ENCODE peak calls at places on chromosomes 13 and 19, in five cellular contexts. M is pancreas, V is PC-3, O is nephron progenitor cell, T is tibial nerve. I is an unnamed sample.

GRCh38 chr19:48391100-48392005 is at the start of gene KDELR1:
- DNase-seq in V (peak; percentile 64), T (peak; percentile 54), M (peak; percentile 93), O (peak; percentile 84), I (peak; percentile 76)

GRCh38 chr13:49341941-49342340 is 94.2 kb downstream of the CDADC1 start:
- DNase-seq in O (no peak), V (no peak), T (no peak), M (no peak), I (no peak)

GRCh38 chr13:91878491-91878890 is 480.1 kb downstream of the GPC5 start:
- DNase-seq in V (no peak), T (no peak), O (no peak), M (no peak), I (no peak)

GRCh38 chr13:65133094-65133493 is 2097.0 kb downstream of the PCDH9 start:
- DNase-seq in M (no peak), O (no peak), V (peak; percentile 8), T (no peak), I (no peak)

GRCh38 chr19:41641879-41642485 is 15.1 kb upstream of the CEACAM4 start:
- DNase-seq in T (peak; percentile 30), O (peak; percentile 53), V (peak; percentile 71), M (peak; percentile 73), I (peak; percentile 73)

GRCh38 chr13:48500652-48501197 is 32.2 kb downstream of the RCBTB2 start:
- DNase-seq in V (peak; percentile 68), T (no peak), M (no peak), O (no peak), I (peak; percentile 86)

GRCh38 chr19:32351807-32352630 is 6.6 kb downstream of the ZNF507 start:
- DNase-seq in V (peak; percentile 64), O (no peak), M (no peak), T (no peak), I (no peak)

GRCh38 chr13:86051134-86052103 is 252.2 kb upstream of the SLITRK6 start:
- DNase-seq in V (peak; percentile 73), M (no peak), O (no peak), T (no peak), I (peak; percentile 90)

GRCh38 chr13:34019870-34020269 is 201.9 kb downstream of the RFC3 start:
- DNase-seq in V (no peak), O (no peak), T (no peak), M (no peak), I (no peak)

GRCh38 chr13:113886561-113887112 is 22.8 kb upstream of the GAS6 start:
- DNase-seq in T (no peak), M (no peak), O (no peak), V (no peak), I (no peak)

GRCh38 chr13:111908391-111908790 is 158.6 kb upstream of the SOX1 start:
- DNase-seq in T (no peak), V (no peak), M (no peak), O (no peak), I (no peak)

GRCh38 chr13:44955421-44955820 is 33.9 kb downstream of the NUFIP1 start:
- DNase-seq in M (peak; percentile 76), V (peak; percentile 64), T (no peak), O (no peak), I (no peak)

GRCh38 chr19:43628646-43629326 is 9.4 kb upstream of the ZNF428 start:
- DNase-seq in V (no peak), M (no peak), O (no peak), T (no peak), I (no peak)

GRCh38 chr19:43626838-43627237 is 7.4 kb upstream of the ZNF428 start:
- DNase-seq in M (no peak), V (no peak), O (no peak), T (no peak), I (no peak)

GRCh38 chr19:43624933-43625332 is 5.5 kb upstream of the ZNF428 start:
- DNase-seq in T (no peak), O (peak; percentile 69), M (peak; percentile 74), V (no peak), I (peak; percentile 23)

GRCh38 chr19:43623889-43624670 is 4.7 kb upstream of the ZNF428 start:
- DNase-seq in T (no peak), O (peak; percentile 22), V (no peak), M (no peak), I (no peak)

GRCh38 chr19:43625918-43626579 is 6.6 kb upstream of the ZNF428 start:
- DNase-seq in V (no peak), T (no peak), M (no peak), O (no peak), I (peak; percentile 32)
- TF ChIP-seq CTCF in V (no peak), T (no peak), M (no peak), O (no peak), I (no peak)

GRCh38 chr19:10855879-10856522 is 7.8 kb downstream of the C19orf38 start:
- DNase-seq in V (peak; percentile 62), T (no peak), M (no peak), O (peak; percentile 25), I (peak; percentile 38)
- TF ChIP-seq CTCF in V (peak; percentile 74), T (no peak), M (peak; percentile 37), O (peak; percentile 48), I (peak; percentile 27)

GRCh38 chr13:101144808-101145419 is 271.4 kb downstream of the NALCN start:
- DNase-seq in V (peak; percentile 74), T (no peak), M (no peak), O (peak; percentile 27), I (peak; percentile 67)
- TF ChIP-seq CTCF in V (peak; percentile 70), T (peak; percentile 77), M (peak; percentile 51), O (peak; percentile 79), I (peak; percentile 60)

GRCh38 chr13:61258185-61258584 is 157.5 kb downstream of the PCDH20 start:
- DNase-seq in V (no peak), O (no peak), T (no peak), M (no peak), I (no peak)

GRCh38 chr13:61253105-61253877 is 162.4 kb downstream of the PCDH20 start:
- DNase-seq in V (no peak), O (no peak), T (no peak), M (no peak), I (no peak)

GRCh38 chr13:61252213-61252612 is 163.4 kb downstream of the PCDH20 start:
- DNase-seq in M (no peak), T (no peak), V (no peak), O (no peak), I (no peak)

GRCh38 chr13:61255035-61255796 is 160.4 kb downstream of the PCDH20 start:
- DNase-seq in T (no peak), M (no peak), V (peak; percentile 40), O (peak; percentile 19), I (peak; percentile 41)
- TF ChIP-seq CTCF in T (no peak), M (no peak), V (peak; percentile 47), O (peak; percentile 33), I (peak; percentile 14)

DNA sequence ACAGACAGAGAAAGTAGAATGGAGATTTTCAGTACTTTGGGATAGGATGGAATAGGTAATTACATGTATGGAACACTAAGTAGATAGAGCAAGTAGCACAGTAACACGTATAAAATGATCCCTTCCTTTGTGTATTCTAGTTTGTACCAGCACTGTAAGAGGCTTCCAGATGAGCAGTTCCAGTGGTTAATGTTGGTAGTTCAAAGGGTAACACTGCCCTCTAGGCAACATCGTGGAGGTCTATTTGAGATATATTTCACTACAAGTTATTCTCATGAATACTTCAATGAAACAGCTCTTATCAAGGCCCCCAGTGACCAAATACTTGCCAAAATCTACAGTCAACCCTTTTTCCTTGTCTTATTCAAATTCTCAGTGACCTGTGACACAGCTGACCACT is 13.5 kb upstream of the ZNF563 start:
- DNase-seq in V (no peak), T (no peak), O (no peak), M (no peak), I (no peak)
- TF ChIP-seq CTCF in V (no peak), T (no peak), O (no peak), M (no peak), I (no peak)

GRCh38 chr13:95154441-95154886 is 146.8 kb downstream of the ABCC4 start:
- DNase-seq in T (no peak), M (no peak), O (no peak), V (peak; percentile 90), I (no peak)

GRCh38 chr13:95156208-95156607 is 145.0 kb downstream of the ABCC4 start:
- DNase-seq in T (no peak), M (no peak), O (no peak), V (peak; percentile 56), I (peak; percentile 29)

GRCh38 chr13:95155093-95155492 is 146.2 kb downstream of the ABCC4 start:
- DNase-seq in M (no peak), O (no peak), V (peak; percentile 38), T (no peak), I (no peak)

GRCh38 chr13:95153647-95154405 is 147.4 kb downstream of the ABCC4 start:
- DNase-seq in T (no peak), O (no peak), V (peak; percentile 41), M (no peak), I (peak; percentile 65)

DNA sequence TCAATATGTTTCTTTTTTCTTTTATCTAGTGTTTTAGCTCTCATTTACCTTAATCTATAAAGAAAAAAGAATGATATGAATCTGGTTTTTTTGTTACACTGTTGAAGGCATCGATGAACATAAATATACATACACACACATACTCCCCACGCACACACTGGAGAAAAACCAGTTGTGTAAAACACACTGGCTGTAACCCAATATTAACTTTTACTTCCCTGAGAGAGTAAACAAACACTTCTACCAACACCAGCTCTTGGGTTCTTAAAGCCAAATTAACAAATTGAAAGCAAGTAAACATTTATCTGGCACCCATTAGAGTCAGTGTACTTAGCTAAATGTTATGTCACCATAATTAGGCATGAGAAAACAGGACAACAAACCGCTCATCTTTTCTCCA is 145.7 kb downstream of the ABCC4 start:
- DNase-seq in O (no peak), T (no peak), V (no peak), M (no peak), I (no peak)
- TF ChIP-seq CTCF in O (no peak), T (no peak), V (no peak), M (no peak), I (no peak)

GRCh38 chr13:23947893-23948292 is 50.6 kb upstream of the C1QTNF9B start:
- DNase-seq in O (no peak), T (no peak), M (peak; percentile 40), V (no peak), I (no peak)

GRCh38 chr13:23946067-23946466 is 48.8 kb upstream of the C1QTNF9B start:
- DNase-seq in M (peak; percentile 44), T (no peak), V (no peak), O (no peak), I (no peak)

GRCh38 chr13:23949200-23949599 is 51.9 kb upstream of the C1QTNF9B start:
- DNase-seq in T (no peak), O (no peak), M (no peak), V (no peak), I (no peak)

GRCh38 chr13:23945612-23946011 is 48.3 kb upstream of the C1QTNF9B start:
- DNase-seq in T (no peak), O (no peak), M (peak; percentile 65), V (no peak), I (no peak)

GRCh38 chr13:23946900-23947299 is 49.6 kb upstream of the C1QTNF9B start:
- DNase-seq in V (no peak), M (peak; percentile 41), T (no peak), O (no peak), I (no peak)
- TF ChIP-seq CTCF in V (no peak), M (no peak), T (no peak), O (no peak), I (no peak)